ENCODE peak calls at places on chromosomes 11 and 22, in eight cellular contexts. J is body of pancreas; N is lower leg skin; D is NCI-H460; R is stimulated activated CD4-positive, alpha-beta T cell treated with anti-CD3 and anti-CD28 coated beads, Interleukin-1b, Interleukin-23, amount 100 ng/mL, for 1 hour; Y is activated naive CD8-positive, alpha-beta T cell treated with anti-CD3 and anti-CD28 coated beads, Interleukin-2, amount 50 U/mL, for 24 hours; E is T-helper 1 cell; G is AG04450. F is an unnamed sample.

GRCh38 chr11:66868726-66869291 is 11.9 kb downstream of the LRFN4 start:
- DNase-seq in J (peak), N (no peak), D (peak), R (peak), Y (peak), E (peak), G (no peak), F (peak)

GRCh38 chr11:69401715-69402114 is 79.7 kb upstream of the LINC01488 start:
- DNase-seq in J (no peak), N (no peak), D (no peak), R (no peak), Y (no peak), E (no peak), G (no peak), F (no peak)

GRCh38 chr11:71425851-71426250 is 22.3 kb downstream of the DHCR7 start:
- DNase-seq in J (no peak), N (no peak), D (no peak), R (no peak), Y (no peak), E (no peak), G (no peak), F (no peak)

GRCh38 chr11:18384157-18384641 is 10.2 kb upstream of the LDHA start:
- DNase-seq in J (peak), N (peak), D (peak), R (no peak), Y (no peak), E (no peak), G (peak), F (peak)

GRCh38 chr11:33257897-33258630 is 883 bp downstream of the HIPK3 start:
- DNase-seq in J (peak), N (peak), D (peak), R (peak), Y (peak), E (peak), G (peak), F (peak)

GRCh38 chr22:22396741-22397291 is 111.7 kb downstream of the ZNF280B start:
- DNase-seq in J (no peak), N (no peak), D (no peak), R (no peak), Y (no peak), E (no peak), G (no peak), F (no peak)

GRCh38 chr11:71096751-71097388 is 155.5 kb downstream of the SHANK2 start:
- DNase-seq in J (no peak), N (no peak), D (no peak), R (no peak), Y (no peak), E (no peak), G (no peak), F (no peak)

GRCh38 chr22:37316875-37317371 is 34.6 kb downstream of the CYTH4 start:
- DNase-seq in J (peak), N (peak), D (peak), R (peak), Y (peak), E (peak), G (peak), F (peak)

GRCh38 chr11:122642971-122643370 is 12.6 kb upstream of the UBASH3B start:
- DNase-seq in J (no peak), N (no peak), D (peak), R (no peak), Y (no peak), E (no peak), G (no peak), F (no peak)

GRCh38 chr11:70569173-70569890 is 171.0 kb downstream of the CTTN start:
- DNase-seq in J (no peak), N (no peak), D (no peak), R (no peak), Y (no peak), E (no peak), G (no peak), F (no peak)

GRCh38 chr22:26444777-26445176 is 15.7 kb downstream of the ASPHD2 start:
- DNase-seq in J (no peak), N (no peak), D (no peak), R (no peak), Y (no peak), E (no peak), G (no peak), F (no peak)